ENCODE peak calls at places on chromosomes 1 and 21, in six cellular contexts. One of them, this sample, is unnamed.

GRCh38 chr1:112464501-112464900 is 44.3 kb upstream of the WNT2B start:
- DNase-seq in heart left ventricle: no peak
- DNase-seq in bronchial epithelial cell: peak
- DNase-seq in astrocyte of the spinal cord: no peak
- DNase-seq in pancreas: no peak
- DNase-seq in AG09309: no peak
- DNase-seq in this sample: no peak

GRCh38 chr1:187577625-187578024 is 748.9 kb downstream of the PLA2G4A start:
- DNase-seq in heart left ventricle: no peak
- DNase-seq in bronchial epithelial cell: no peak
- DNase-seq in astrocyte of the spinal cord: no peak
- DNase-seq in pancreas: no peak
- DNase-seq in AG09309: no peak
- DNase-seq in this sample: peak

GRCh38 chr1:158952416-158952815 is 21.1 kb downstream of the PYHIN1 start:
- DNase-seq in heart left ventricle: no peak
- DNase-seq in bronchial epithelial cell: no peak
- DNase-seq in astrocyte of the spinal cord: no peak
- DNase-seq in pancreas: no peak
- DNase-seq in AG09309: no peak
- DNase-seq in this sample: no peak

GRCh38 chr1:247295746-247296145 is 35.9 kb downstream of the ZNF496 start:
- DNase-seq in heart left ventricle: no peak
- DNase-seq in bronchial epithelial cell: no peak
- DNase-seq in astrocyte of the spinal cord: no peak
- DNase-seq in pancreas: no peak
- DNase-seq in AG09309: no peak
- DNase-seq in this sample: peak

GRCh38 chr1:54421101-54421504 is 14.9 kb upstream of the SSBP3 start:
- DNase-seq in heart left ventricle: no peak
- DNase-seq in bronchial epithelial cell: peak
- DNase-seq in astrocyte of the spinal cord: no peak
- DNase-seq in pancreas: peak
- DNase-seq in AG09309: no peak
- DNase-seq in this sample: no peak

GRCh38 chr1:75908717-75909152 is 23.5 kb downstream of the ASB17 start:
- DNase-seq in heart left ventricle: no peak
- DNase-seq in bronchial epithelial cell: peak
- DNase-seq in astrocyte of the spinal cord: peak
- DNase-seq in pancreas: no peak
- DNase-seq in AG09309: peak
- DNase-seq in this sample: peak

GRCh38 chr1:24594328-24594598 is 38.4 kb downstream of the NCMAP start:
- DNase-seq in heart left ventricle: no peak
- DNase-seq in bronchial epithelial cell: peak
- DNase-seq in astrocyte of the spinal cord: no peak
- DNase-seq in pancreas: no peak
- DNase-seq in AG09309: no peak
- DNase-seq in this sample: no peak

GRCh38 chr1:200075938-200076546 is 48.5 kb downstream of the NR5A2 start:
- DNase-seq in heart left ventricle: peak
- DNase-seq in bronchial epithelial cell: peak
- DNase-seq in astrocyte of the spinal cord: peak
- DNase-seq in pancreas: peak
- DNase-seq in AG09309: peak
- DNase-seq in this sample: peak

GRCh38 chr1:226655251-226656163 is 83.6 kb downstream of the ITPKB start:
- DNase-seq in heart left ventricle: no peak
- DNase-seq in bronchial epithelial cell: no peak
- DNase-seq in astrocyte of the spinal cord: no peak
- DNase-seq in pancreas: no peak
- DNase-seq in AG09309: no peak
- DNase-seq in this sample: no peak

GRCh38 chr1:20359451-20360330 is 69.0 kb downstream of the VWA5B1 start:
- DNase-seq in heart left ventricle: no peak
- DNase-seq in bronchial epithelial cell: no peak
- DNase-seq in astrocyte of the spinal cord: no peak
- DNase-seq in pancreas: peak
- DNase-seq in AG09309: no peak
- DNase-seq in this sample: no peak

GRCh38 chr1:161092621-161093028 is 3.3 kb upstream of the NECTIN4 start:
- DNase-seq in heart left ventricle: no peak
- DNase-seq in bronchial epithelial cell: peak
- DNase-seq in astrocyte of the spinal cord: no peak
- DNase-seq in pancreas: no peak
- DNase-seq in AG09309: no peak
- DNase-seq in this sample: no peak

GRCh38 chr1:54110991-54111390 is 41.8 kb downstream of the CDCP2 start:
- DNase-seq in heart left ventricle: no peak
- DNase-seq in bronchial epithelial cell: no peak
- DNase-seq in astrocyte of the spinal cord: no peak
- DNase-seq in pancreas: no peak
- DNase-seq in AG09309: no peak
- DNase-seq in this sample: no peak

GRCh38 chr1:186442651-186443114 is 18.2 kb downstream of the PDC start:
- DNase-seq in heart left ventricle: no peak
- DNase-seq in bronchial epithelial cell: peak
- DNase-seq in astrocyte of the spinal cord: peak
- DNase-seq in pancreas: no peak
- DNase-seq in AG09309: peak
- DNase-seq in this sample: peak

GRCh38 chr1:113745425-113745824 is 13.9 kb downstream of the PHTF1 start:
- DNase-seq in heart left ventricle: no peak
- DNase-seq in bronchial epithelial cell: no peak
- DNase-seq in astrocyte of the spinal cord: no peak
- DNase-seq in pancreas: no peak
- DNase-seq in AG09309: no peak
- DNase-seq in this sample: no peak

GRCh38 chr1:99737016-99737415 is 29.4 kb downstream of the FRRS1 start:
- DNase-seq in heart left ventricle: peak
- DNase-seq in bronchial epithelial cell: peak
- DNase-seq in astrocyte of the spinal cord: peak
- DNase-seq in pancreas: no peak
- DNase-seq in AG09309: peak
- DNase-seq in this sample: peak

GRCh38 chr1:68116643-68117235 is 66.3 kb upstream of the DIRAS3 start:
- DNase-seq in heart left ventricle: peak
- DNase-seq in bronchial epithelial cell: peak
- DNase-seq in astrocyte of the spinal cord: peak
- DNase-seq in pancreas: peak
- DNase-seq in AG09309: no peak
- DNase-seq in this sample: peak

GRCh38 chr1:229888561-229889001 is 178.5 kb upstream of the GALNT2 start:
- DNase-seq in heart left ventricle: no peak
- DNase-seq in bronchial epithelial cell: no peak
- DNase-seq in astrocyte of the spinal cord: no peak
- DNase-seq in pancreas: peak
- DNase-seq in AG09309: no peak
- DNase-seq in this sample: no peak

GRCh38 chr21:28111151-28111619 is 881.5 kb downstream of the LTN1 start:
- DNase-seq in heart left ventricle: peak
- DNase-seq in bronchial epithelial cell: no peak
- DNase-seq in astrocyte of the spinal cord: peak
- DNase-seq in pancreas: peak
- DNase-seq in AG09309: peak
- DNase-seq in this sample: peak

GRCh38 chr1:38800720-38801671 is 58.6 kb downstream of the RRAGC start:
- DNase-seq in heart left ventricle: no peak
- DNase-seq in bronchial epithelial cell: no peak
- DNase-seq in astrocyte of the spinal cord: no peak
- DNase-seq in pancreas: no peak
- DNase-seq in AG09309: no peak
- DNase-seq in this sample: no peak

GRCh38 chr1:228445524-228445866 is 28.8 kb upstream of the TRIM17 start:
- DNase-seq in heart left ventricle: no peak
- DNase-seq in bronchial epithelial cell: no peak
- DNase-seq in astrocyte of the spinal cord: no peak
- DNase-seq in pancreas: no peak
- DNase-seq in AG09309: no peak
- DNase-seq in this sample: no peak
- H3K4me3 ChIP-seq in heart left ventricle: peak
- H3K4me3 ChIP-seq in bronchial epithelial cell: peak
- H3K4me3 ChIP-seq in astrocyte of the spinal cord: peak
- H3K4me3 ChIP-seq in pancreas: no peak
- H3K4me3 ChIP-seq in AG09309: peak
- H3K4me3 ChIP-seq in this sample: peak

GRCh38 chr21:37398697-37399096 is 32.1 kb downstream of the DYRK1A start:
- DNase-seq in heart left ventricle: no peak
- DNase-seq in bronchial epithelial cell: no peak
- DNase-seq in astrocyte of the spinal cord: no peak
- DNase-seq in pancreas: no peak
- DNase-seq in AG09309: no peak
- DNase-seq in this sample: no peak

GRCh38 chr21:37396855-37397254 is 30.3 kb downstream of the DYRK1A start:
- DNase-seq in heart left ventricle: no peak
- DNase-seq in bronchial epithelial cell: no peak
- DNase-seq in astrocyte of the spinal cord: no peak
- DNase-seq in pancreas: no peak
- DNase-seq in AG09309: no peak
- DNase-seq in this sample: no peak

GRCh38 chr21:37393786-37394185 is 27.2 kb downstream of the DYRK1A start:
- DNase-seq in heart left ventricle: no peak
- DNase-seq in bronchial epithelial cell: no peak
- DNase-seq in astrocyte of the spinal cord: no peak
- DNase-seq in pancreas: no peak
- DNase-seq in AG09309: no peak
- DNase-seq in this sample: no peak

GRCh38 chr21:37389456-37389855 is 22.9 kb downstream of the DYRK1A start:
- DNase-seq in heart left ventricle: no peak
- DNase-seq in bronchial epithelial cell: no peak
- DNase-seq in astrocyte of the spinal cord: no peak
- DNase-seq in pancreas: no peak
- DNase-seq in AG09309: no peak
- DNase-seq in this sample: no peak

DNA sequence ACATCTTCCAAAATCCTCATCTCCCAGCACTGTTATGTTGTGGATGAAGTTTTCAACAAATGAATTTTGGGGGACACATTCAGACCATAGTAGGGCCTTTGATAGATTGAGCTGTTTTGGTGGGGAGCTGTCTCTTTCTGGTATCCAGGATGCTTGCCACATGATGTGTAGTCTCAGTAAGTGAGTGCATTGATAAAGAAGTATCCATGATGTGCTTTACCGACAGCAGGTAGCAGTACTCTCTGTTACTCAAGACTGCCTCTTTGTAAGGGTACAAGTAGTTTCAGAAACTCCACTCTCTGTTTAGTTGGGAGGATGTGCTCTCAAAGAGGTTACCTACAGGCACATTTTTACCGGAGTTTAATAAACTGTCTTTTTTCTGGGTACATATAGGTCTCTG is 26.5 kb downstream of the DYRK1A start:
- DNase-seq in heart left ventricle: no peak
- DNase-seq in bronchial epithelial cell: no peak
- DNase-seq in astrocyte of the spinal cord: no peak
- DNase-seq in pancreas: no peak
- DNase-seq in AG09309: no peak
- DNase-seq in this sample: no peak
- H3K4me3 ChIP-seq in heart left ventricle: no peak
- H3K4me3 ChIP-seq in bronchial epithelial cell: no peak
- H3K4me3 ChIP-seq in astrocyte of the spinal cord: no peak
- H3K4me3 ChIP-seq in pancreas: no peak
- H3K4me3 ChIP-seq in AG09309: no peak
- H3K4me3 ChIP-seq in this sample: no peak

DNA sequence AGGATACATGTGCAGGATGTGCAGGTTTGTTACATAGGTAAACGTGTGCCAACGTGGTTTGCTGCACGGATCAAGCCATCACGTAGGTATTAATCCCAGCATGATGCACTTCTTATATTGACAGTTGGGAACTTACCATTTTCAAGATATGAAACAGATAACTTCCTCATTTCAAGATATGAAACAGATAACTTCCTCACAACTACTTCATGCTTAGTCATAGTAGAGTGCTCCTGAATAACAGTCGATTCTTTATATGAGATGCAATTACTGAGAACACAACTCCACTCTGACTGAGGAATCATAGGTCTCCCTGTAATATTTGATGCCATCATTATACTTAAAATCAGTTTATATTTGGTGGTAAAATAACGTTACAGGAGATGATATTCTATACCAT is 1124.3 kb downstream of the AMY1C start:
- DNase-seq in heart left ventricle: no peak
- DNase-seq in bronchial epithelial cell: no peak
- DNase-seq in astrocyte of the spinal cord: no peak
- DNase-seq in pancreas: no peak
- DNase-seq in AG09309: no peak
- DNase-seq in this sample: no peak
- H3K4me3 ChIP-seq in heart left ventricle: no peak
- H3K4me3 ChIP-seq in bronchial epithelial cell: no peak
- H3K4me3 ChIP-seq in astrocyte of the spinal cord: no peak
- H3K4me3 ChIP-seq in pancreas: no peak
- H3K4me3 ChIP-seq in AG09309: no peak
- H3K4me3 ChIP-seq in this sample: no peak

GRCh38 chr1:178064191-178064821 is 29.6 kb upstream of the RASAL2 start:
- DNase-seq in heart left ventricle: no peak
- DNase-seq in bronchial epithelial cell: no peak
- DNase-seq in astrocyte of the spinal cord: no peak
- DNase-seq in pancreas: no peak
- DNase-seq in AG09309: no peak
- DNase-seq in this sample: no peak

GRCh38 chr1:178061632-178062031 is 32.3 kb upstream of the RASAL2 start:
- DNase-seq in heart left ventricle: no peak
- DNase-seq in bronchial epithelial cell: no peak
- DNase-seq in astrocyte of the spinal cord: no peak
- DNase-seq in pancreas: no peak
- DNase-seq in AG09309: no peak
- DNase-seq in this sample: no peak

GRCh38 chr1:178057863-178058576 is 35.9 kb upstream of the RASAL2 start:
- DNase-seq in heart left ventricle: peak
- DNase-seq in bronchial epithelial cell: peak
- DNase-seq in astrocyte of the spinal cord: peak
- DNase-seq in pancreas: no peak
- DNase-seq in AG09309: no peak
- DNase-seq in this sample: peak

GRCh38 chr1:178057131-178057765 is 36.7 kb upstream of the RASAL2 start:
- DNase-seq in heart left ventricle: peak
- DNase-seq in bronchial epithelial cell: no peak
- DNase-seq in astrocyte of the spinal cord: peak
- DNase-seq in pancreas: no peak
- DNase-seq in AG09309: no peak
- DNase-seq in this sample: no peak

DNA sequence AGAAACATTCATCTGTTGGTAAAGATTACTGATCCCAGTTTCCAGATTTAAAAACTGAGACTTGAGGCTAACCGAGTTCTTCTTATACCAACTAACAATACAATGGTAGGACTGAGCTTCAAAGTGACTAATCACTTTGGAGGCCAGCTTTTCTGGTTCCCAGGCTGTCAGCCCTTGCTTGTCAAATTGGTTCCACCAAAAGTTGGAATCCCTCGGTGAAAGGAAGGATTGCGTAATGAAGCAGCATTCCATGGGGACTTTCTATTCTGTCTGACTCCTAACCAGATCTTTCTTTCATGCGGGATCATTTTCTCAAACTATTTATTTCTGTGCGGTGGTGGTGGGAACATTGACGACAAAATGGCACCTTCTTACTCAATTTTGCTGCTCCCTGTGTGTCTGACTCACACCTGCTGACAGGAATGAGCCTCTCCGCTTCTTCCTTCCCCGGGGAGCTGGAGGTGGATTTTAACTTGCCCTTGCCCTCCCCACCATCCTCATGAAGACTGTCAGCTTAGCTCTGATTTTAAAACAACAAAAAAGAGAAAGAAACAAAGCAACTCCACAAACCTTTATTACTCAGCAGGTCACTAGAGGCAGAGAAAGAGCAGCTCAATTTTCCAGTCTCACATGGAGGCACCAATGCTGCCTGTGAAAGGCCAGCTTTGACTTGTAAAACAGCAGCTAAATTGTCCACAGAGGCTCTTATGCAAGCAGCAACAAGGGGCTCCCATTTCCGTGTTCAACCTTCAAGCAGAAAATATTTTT is 32.9 kb upstream of the RASAL2 start:
- DNase-seq in heart left ventricle: no peak
- DNase-seq in bronchial epithelial cell: peak
- DNase-seq in astrocyte of the spinal cord: peak
- DNase-seq in pancreas: peak
- DNase-seq in AG09309: peak
- DNase-seq in this sample: peak
- H3K4me3 ChIP-seq in heart left ventricle: no peak
- H3K4me3 ChIP-seq in bronchial epithelial cell: no peak
- H3K4me3 ChIP-seq in astrocyte of the spinal cord: no peak
- H3K4me3 ChIP-seq in pancreas: no peak
- H3K4me3 ChIP-seq in AG09309: peak
- H3K4me3 ChIP-seq in this sample: peak